ENCODE peak calls at places on chromosomes 5 and 9, in five cellular contexts. B is heart left ventricle, V is HCT116, H is HepG2, D is right lobe of liver. K is an unnamed sample.

GRCh38 chr9:98781588-98782383 is 14.6 kb downstream of the ANKS6 start:
- ATAC-seq in B (no peak), V (peak; percentile 88), H (no peak), D (no peak), K (no peak)

GRCh38 chr9:1460143-1460769 is 410.1 kb downstream of the DMRT2 start:
- ATAC-seq in B (no peak), V (no peak), H (peak; percentile 97), D (peak; percentile 72), K (no peak)

GRCh38 chr5:55921617-55922016 is 70.5 kb downstream of the IL31RA start:
- ATAC-seq in B (no peak), V (no peak), H (no peak), D (no peak), K (no peak)

GRCh38 chr5:63351164-63351563 is 611.1 kb downstream of the HTR1A start:
- ATAC-seq in B (no peak), V (no peak), H (no peak), D (no peak), K (no peak)

GRCh38 chr9:16100596-16101091 is 547.8 kb downstream of the CCDC171 start:
- ATAC-seq in B (peak; percentile 97), V (no peak), H (peak; percentile 75), D (peak; percentile 28), K (peak; percentile 82)

GRCh38 chr9:112434487-112434886 is 52.1 kb upstream of the KIAA1958 start:
- ATAC-seq in B (no peak), V (no peak), H (no peak), D (no peak), K (no peak)

GRCh38 chr5:175620527-175620926 is 37.3 kb upstream of the HRH2 start:
- ATAC-seq in B (no peak), V (no peak), H (no peak), D (no peak), K (no peak)

GRCh38 chr5:141843156-141843927 is 34.9 kb downstream of the PCDH1 start:
- ATAC-seq in B (no peak), V (peak; percentile 28), H (no peak), D (no peak), K (no peak)

GRCh38 chr9:4725706-4726442 is 15.1 kb downstream of the AK3 start:
- ATAC-seq in B (no peak), V (no peak), H (no peak), D (no peak), K (no peak)

GRCh38 chr9:35341585-35341984 is 148.3 kb upstream of the RUSC2 start:
- ATAC-seq in B (peak; percentile 98), V (no peak), H (no peak), D (no peak), K (peak; percentile 74)

GRCh38 chr5:126449751-126450271 is 26.6 kb downstream of the GRAMD2B start:
- ATAC-seq in B (peak; percentile 75), V (no peak), H (no peak), D (peak; percentile 86), K (peak; percentile 57)

GRCh38 chr9:19701991-19702390 is 86.8 kb downstream of the SLC24A2 start:
- ATAC-seq in B (no peak), V (no peak), H (no peak), D (no peak), K (no peak)

GRCh38 chr5:10594591-10595210 is 30.8 kb downstream of the ANKRD33B start:
- ATAC-seq in B (peak; percentile 9), V (peak; percentile 73), H (peak; percentile 74), D (no peak), K (no peak)

GRCh38 chr9:3842839-3843238 is 317.0 kb upstream of the RFX3 start:
- ATAC-seq in B (no peak), V (no peak), H (no peak), D (no peak), K (no peak)

GRCh38 chr5:140345919-140346347 is 470 bp downstream of the HBEGF start:
- ATAC-seq in B (peak; percentile 65), V (peak; percentile 45), H (peak; percentile 80), D (peak; percentile 57), K (peak; percentile 59)

GRCh38 chr5:109688999-109689739 is 558 bp upstream of the MAN2A1 start:
- ATAC-seq in B (peak; percentile 96), V (peak; percentile 85), H (peak; percentile 89), D (peak; percentile 81), K (peak; percentile 93)
- TF ChIP-seq POLR2A in B (peak; percentile 80), V (peak; percentile 88), H (peak; percentile 94), D (peak; percentile 96), K (peak; percentile 94)

GRCh38 chr5:6634327-6634713 is 1.1 kb downstream of the SRD5A1 start:
- ATAC-seq in B (no peak), V (no peak), H (no peak), D (no peak), K (no peak)

GRCh38 chr5:6633469-6634326 is 458 bp downstream of the SRD5A1 start:
- ATAC-seq in B (peak; percentile 69), V (peak; percentile 71), H (peak; percentile 83), D (no peak), K (peak; percentile 68)

GRCh38 chr5:6632324-6632930 is 417 bp downstream of the NSUN2 start:
- ATAC-seq in B (peak; percentile 49), V (peak; percentile 45), H (peak; percentile 37), D (peak; percentile 1), K (peak; percentile 19)

GRCh38 chr5:6631441-6631840 is 1.4 kb downstream of the NSUN2 start:
- ATAC-seq in B (no peak), V (no peak), H (no peak), D (no peak), K (no peak)

DNA sequence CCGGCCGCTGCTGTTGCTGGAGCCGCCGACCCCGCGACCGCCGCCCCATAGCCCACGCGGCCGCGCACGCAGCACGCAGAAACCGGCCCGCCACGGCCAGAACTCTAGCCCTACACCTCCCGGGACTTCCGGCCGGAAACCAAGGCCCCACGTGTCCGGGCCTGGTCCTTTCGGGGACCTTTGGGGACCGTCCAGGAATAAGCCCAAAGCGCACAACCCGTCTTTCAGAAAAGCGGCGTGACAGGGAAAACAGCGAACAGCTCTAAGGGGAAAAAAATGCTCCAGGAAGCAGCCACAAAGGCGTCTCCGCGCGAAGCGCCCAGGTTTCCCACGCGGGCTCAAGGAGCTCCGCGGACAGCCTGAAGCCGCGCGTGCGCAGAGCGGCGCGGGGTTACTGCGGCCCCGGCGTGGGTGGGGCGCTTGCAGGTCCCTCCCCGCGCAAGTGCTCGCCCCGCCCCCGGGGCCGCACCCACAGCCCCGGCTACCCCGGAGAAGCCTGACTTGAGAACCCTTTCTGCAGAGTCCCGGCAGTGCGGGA is at the start of the genes NSUN2 and SRD5A1:
- ATAC-seq in B (peak; percentile 99), V (peak; percentile 90), H (peak; percentile 88), D (peak; percentile 92), K (peak; percentile 97)
- TF ChIP-seq POLR2A in B (no peak), V (no peak), H (peak; percentile 64), D (peak; percentile 65), K (peak; percentile 47)

DNA sequence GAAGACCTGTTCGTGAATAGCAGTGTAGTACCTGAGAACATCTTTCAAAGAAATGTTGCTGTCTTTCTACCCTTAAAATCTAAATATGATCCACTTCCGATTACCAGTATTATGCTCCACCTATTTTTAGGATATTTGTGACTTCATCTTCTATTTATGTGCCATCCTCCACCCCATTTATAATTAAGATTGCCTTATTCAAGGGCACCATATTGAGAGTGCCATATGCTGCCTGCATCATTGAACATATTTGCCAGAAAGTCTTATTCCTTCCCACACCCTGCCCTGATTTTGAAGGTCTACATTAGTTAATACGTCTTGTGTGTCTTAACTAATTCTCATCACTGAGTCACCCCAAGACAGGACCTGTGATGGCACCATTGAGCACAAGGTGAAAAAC is 1076.7 kb downstream of the CDH12 start:
- ATAC-seq in B (no peak), V (no peak), H (no peak), D (no peak), K (no peak)
- TF ChIP-seq POLR2A in B (no peak), V (no peak), H (no peak), D (no peak), K (no peak)

GRCh38 chr9:131567910-131568309 is 22.6 kb downstream of the PRRT1B start:
- ATAC-seq in B (no peak), V (no peak), H (peak; percentile 62), D (peak; percentile 29), K (no peak)
- TF ChIP-seq POLR2A in B (no peak), V (no peak), H (no peak), D (no peak), K (no peak)

GRCh38 chr5:172420215-172420934 is 34.0 kb downstream of the SH3PXD2B start:
- ATAC-seq in B (peak; percentile 43), V (peak; percentile 86), H (peak; percentile 92), D (peak; percentile 79), K (peak; percentile 86)
- TF ChIP-seq POLR2A in B (no peak), V (no peak), H (no peak), D (no peak), K (no peak)